ENCODE peak calls at places on chromosomes 7 and 10, in ten cellular contexts. O is GF-D8; I is fibroblast of lung; C is body of pancreas; U is kidney tubule cell; M is activated T-helper 9 cell treated with anti-CD3 and anti-CD28 coated beads, Interleukin-2, amount 50 U/mL, for 16 hours; N is T-helper 22 cell; R is B cell; T is AML-193; F is stimulated activated naive CD8-positive, alpha-beta T cell treated with anti-CD3 and anti-CD28 coated beads, Interleukin-15, Interleukin-2, amounts not matched to agents 100 U/mL and 50 U/mL, for 24 hours. V is an unnamed sample.

GRCh38 chr7:22671177-22671879 is 55.7 kb upstream of the IL6 start:
- DNase-seq in O (no peak), I (peak), C (no peak), U (no peak), M (no peak), N (no peak), R (peak), T (no peak), F (no peak), V (peak)

GRCh38 chr7:48741545-48741944 is 182.8 kb upstream of the CDC14C start:
- DNase-seq in O (no peak), I (no peak), C (no peak), U (no peak), M (no peak), N (no peak), R (no peak), T (no peak), F (no peak), V (no peak)

GRCh38 chr10:36559990-36560389 is 565.4 kb upstream of the ANKRD30A start:
- DNase-seq in O (no peak), I (no peak), C (no peak), U (no peak), M (no peak), N (no peak), R (no peak), T (no peak), F (no peak), V (no peak)

GRCh38 chr10:121696854-121697253 is 98.6 kb upstream of the FGFR2 start:
- DNase-seq in O (no peak), I (no peak), C (peak), U (peak), M (no peak), N (no peak), R (no peak), T (peak), F (peak), V (peak)

GRCh38 chr10:77004917-77005564 is 632.6 kb downstream of the KCNMA1 start:
- DNase-seq in O (no peak), I (peak), C (no peak), U (peak), M (no peak), N (no peak), R (peak), T (peak), F (no peak), V (peak)

GRCh38 chr10:93074137-93074596 is 474 bp downstream of the CYP26A1 start:
- DNase-seq in O (no peak), I (no peak), C (no peak), U (peak), M (no peak), N (no peak), R (peak), T (peak), F (no peak), V (no peak)

GRCh38 chr10:73950569-73950968 is 39.6 kb downstream of the PLAU start:
- DNase-seq in O (no peak), I (no peak), C (no peak), U (no peak), M (no peak), N (no peak), R (no peak), T (no peak), F (no peak), V (no peak)

GRCh38 chr7:151271699-151272355 is 23.3 kb upstream of the SMARCD3 start:
- DNase-seq in O (peak), I (no peak), C (peak), U (no peak), M (no peak), N (no peak), R (no peak), T (peak), F (no peak), V (peak)

GRCh38 chr7:70355591-70356323 is 757.5 kb downstream of the AUTS2 start:
- DNase-seq in O (no peak), I (no peak), C (no peak), U (no peak), M (no peak), N (no peak), R (no peak), T (no peak), F (no peak), V (no peak)

V was measured in bronchial epithelial cell.